ENCODE peak calls at places on chromosomes 3 and 15, in six cellular contexts. One of them, this sample, is unnamed.

GRCh38 chr3:5485427-5485826 is 297.9 kb downstream of the EDEM1 start:
- DNase-seq in mesenchymal stem cell: no peak
- DNase-seq in H1: no peak
- DNase-seq in IMR-90: no peak
- DNase-seq in trophoblast cell: no peak
- DNase-seq in H9: no peak
- DNase-seq in this sample: no peak

GRCh38 chr3:4763604-4764247 is 215.5 kb upstream of the BHLHE40 start:
- DNase-seq in IMR-90: no peak
- DNase-seq in mesenchymal stem cell: no peak
- DNase-seq in H9: no peak
- DNase-seq in H1: no peak
- DNase-seq in trophoblast cell: no peak
- DNase-seq in this sample: no peak

GRCh38 chr3:30354972-30355371 is 251.4 kb upstream of the TGFBR2 start:
- DNase-seq in H1: no peak
- DNase-seq in mesenchymal stem cell: no peak
- DNase-seq in IMR-90: peak
- DNase-seq in trophoblast cell: no peak
- DNase-seq in H9: no peak
- DNase-seq in this sample: no peak

GRCh38 chr3:115784739-115785571 is 161.6 kb downstream of the GAP43 start:
- DNase-seq in trophoblast cell: peak
- DNase-seq in mesenchymal stem cell: peak
- DNase-seq in H9: no peak
- DNase-seq in IMR-90: peak
- DNase-seq in H1: no peak
- DNase-seq in this sample: no peak

GRCh38 chr3:157700405-157700804 is 197.2 kb upstream of the VEPH1 start:
- DNase-seq in mesenchymal stem cell: no peak
- DNase-seq in trophoblast cell: peak
- DNase-seq in H9: peak
- DNase-seq in IMR-90: peak
- DNase-seq in H1: no peak
- DNase-seq in this sample: no peak

GRCh38 chr3:100496711-100497261 is 4.4 kb downstream of the TMEM45A start:
- DNase-seq in trophoblast cell: peak
- DNase-seq in H1: no peak
- DNase-seq in H9: no peak
- DNase-seq in mesenchymal stem cell: peak
- DNase-seq in IMR-90: peak
- DNase-seq in this sample: no peak

GRCh38 chr3:189822726-189823125 is 191.5 kb downstream of the TP63 start:
- DNase-seq in mesenchymal stem cell: no peak
- DNase-seq in H1: no peak
- DNase-seq in H9: no peak
- DNase-seq in IMR-90: no peak
- DNase-seq in trophoblast cell: no peak
- DNase-seq in this sample: no peak

GRCh38 chr3:58074997-58075396 is 66.8 kb downstream of the FLNB start:
- DNase-seq in H1: no peak
- DNase-seq in trophoblast cell: no peak
- DNase-seq in mesenchymal stem cell: no peak
- DNase-seq in H9: no peak
- DNase-seq in IMR-90: no peak
- DNase-seq in this sample: no peak

GRCh38 chr15:31328999-31329639 is 2.5 kb downstream of the KLF13 start:
- DNase-seq in H1: no peak
- DNase-seq in mesenchymal stem cell: no peak
- DNase-seq in trophoblast cell: peak
- DNase-seq in H9: peak
- DNase-seq in IMR-90: no peak
- DNase-seq in this sample: no peak

GRCh38 chr15:70159397-70160009 is 61.8 kb upstream of the TLE3 start:
- DNase-seq in H9: no peak
- DNase-seq in trophoblast cell: no peak
- DNase-seq in mesenchymal stem cell: no peak
- DNase-seq in IMR-90: no peak
- DNase-seq in H1: no peak
- DNase-seq in this sample: no peak

GRCh38 chr3:185896565-185896964 is 41.2 kb downstream of the TRA2B start:
- DNase-seq in H9: no peak
- DNase-seq in trophoblast cell: peak
- DNase-seq in H1: no peak
- DNase-seq in mesenchymal stem cell: no peak
- DNase-seq in IMR-90: no peak
- DNase-seq in this sample: no peak

GRCh38 chr3:187292631-187293513 is 1.3 kb upstream of the MASP1 start:
- DNase-seq in H9: no peak
- DNase-seq in mesenchymal stem cell: peak
- DNase-seq in H1: no peak
- DNase-seq in trophoblast cell: no peak
- DNase-seq in IMR-90: peak
- DNase-seq in this sample: no peak

DNA sequence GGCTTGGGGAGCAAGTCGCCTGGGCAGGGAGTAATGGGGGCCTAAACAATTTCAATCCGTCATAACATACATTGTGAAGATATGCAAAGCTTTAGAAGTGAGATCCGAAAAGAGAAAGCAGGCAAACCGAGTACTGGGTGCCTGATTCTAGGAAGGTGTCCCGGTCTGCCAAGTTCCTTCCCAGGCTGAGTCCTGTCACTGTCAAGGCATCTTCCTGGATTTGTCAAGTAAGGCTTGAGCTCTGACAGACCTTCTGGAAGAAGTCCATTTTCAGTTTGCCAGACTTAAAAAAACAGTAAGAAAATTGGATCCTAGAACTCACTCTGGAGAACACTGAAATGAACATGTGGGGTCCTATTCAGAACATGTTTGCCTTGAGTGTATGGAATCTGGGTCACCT is 253.9 kb downstream of the RORA start:
- DNase-seq in H1: no peak
- DNase-seq in trophoblast cell: no peak
- DNase-seq in H9: no peak
- DNase-seq in mesenchymal stem cell: no peak
- DNase-seq in IMR-90: peak
- DNase-seq in this sample: no peak
- H2AFZ ChIP-seq in H1: no peak
- H2AFZ ChIP-seq in trophoblast cell: no peak
- H2AFZ ChIP-seq in H9: no peak
- H2AFZ ChIP-seq in mesenchymal stem cell: no peak
- H2AFZ ChIP-seq in IMR-90: peak
- H2AFZ ChIP-seq in this sample: no peak

DNA sequence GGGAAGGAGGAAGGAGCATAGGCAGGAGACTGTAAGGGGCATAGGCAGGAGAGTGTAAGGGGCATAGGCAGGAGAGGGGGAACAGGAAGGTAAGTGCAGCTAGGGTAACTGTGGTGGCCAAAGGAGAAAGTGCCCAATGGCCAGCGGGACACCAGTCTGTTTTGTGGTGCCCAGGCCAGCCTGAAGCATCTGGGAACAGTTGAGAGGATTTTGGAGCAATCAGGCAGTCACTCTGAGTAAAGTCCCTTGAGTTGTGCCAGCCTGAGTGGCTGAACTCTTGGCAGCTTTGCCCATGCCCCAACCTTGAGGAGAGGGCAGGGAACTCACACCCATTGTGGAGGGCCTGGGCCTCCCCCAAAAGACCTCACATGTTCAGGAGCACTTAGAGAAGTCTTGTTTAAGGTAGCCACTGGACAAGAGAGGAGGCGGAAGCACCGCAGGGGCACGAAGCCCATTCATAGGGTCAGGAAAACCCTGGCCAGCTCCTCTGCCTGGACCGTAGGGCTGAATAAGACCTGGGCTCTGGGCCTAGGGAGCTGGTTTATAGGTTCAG is 3.5 kb upstream of the TGM5 start:
- DNase-seq in mesenchymal stem cell: no peak
- DNase-seq in H9: no peak
- DNase-seq in IMR-90: no peak
- DNase-seq in trophoblast cell: no peak
- DNase-seq in H1: no peak
- DNase-seq in this sample: no peak
- H3K14ac ChIP-seq in mesenchymal stem cell: no peak
- H3K14ac ChIP-seq in H9: no peak
- H3K14ac ChIP-seq in IMR-90: no peak
- H3K14ac ChIP-seq in trophoblast cell: no peak
- H3K14ac ChIP-seq in H1: no peak
- H3K14ac ChIP-seq in this sample: peak

DNA sequence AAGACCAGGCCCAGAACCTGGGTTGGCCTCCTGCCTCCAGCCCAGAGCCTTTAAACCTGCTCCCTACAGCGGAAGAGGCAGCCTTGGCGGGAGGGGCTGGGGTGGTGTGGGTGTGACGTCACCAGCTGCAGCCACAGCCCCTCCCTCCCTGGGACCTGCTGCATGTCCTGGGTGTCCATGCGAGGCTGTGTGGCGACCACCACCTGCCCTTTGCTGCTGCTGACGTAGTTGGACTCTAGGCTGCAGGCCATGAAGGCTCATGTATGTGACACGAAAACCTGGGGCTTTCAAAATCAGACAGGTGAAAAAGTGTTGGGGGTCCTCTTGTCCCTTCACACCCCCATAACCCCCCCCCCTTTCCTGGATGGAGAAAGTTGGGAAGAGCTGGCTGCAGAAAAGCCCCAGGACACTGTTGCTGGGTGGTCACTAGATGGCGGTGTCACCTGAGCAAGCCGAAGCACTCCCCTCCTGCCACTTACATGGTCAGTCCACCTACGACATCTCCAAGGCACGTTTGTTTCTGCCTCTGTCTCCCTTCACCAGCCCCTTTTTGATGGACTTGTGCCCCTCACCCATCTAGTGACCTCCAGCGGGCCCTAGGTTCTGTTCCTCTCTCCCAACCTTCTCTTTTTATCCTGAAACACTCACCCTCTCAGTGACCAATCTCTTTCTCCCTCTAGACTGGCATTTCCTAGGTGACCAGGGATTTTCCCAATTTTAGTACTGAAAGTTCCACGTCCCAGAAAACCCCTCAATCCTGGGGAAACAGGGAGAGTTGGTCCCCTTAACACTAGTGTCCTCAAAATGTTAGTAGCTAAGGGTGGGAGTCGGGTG is 35.2 kb downstream of the SLC6A20 start:
- DNase-seq in H1: no peak
- DNase-seq in mesenchymal stem cell: peak
- DNase-seq in trophoblast cell: peak
- DNase-seq in IMR-90: peak
- DNase-seq in H9: peak
- DNase-seq in this sample: peak
- H2AFZ ChIP-seq in H1: peak
- H2AFZ ChIP-seq in mesenchymal stem cell: no peak
- H2AFZ ChIP-seq in trophoblast cell: no peak
- H2AFZ ChIP-seq in IMR-90: peak
- H2AFZ ChIP-seq in H9: no peak
- H2AFZ ChIP-seq in this sample: peak

GRCh38 chr3:112247351-112247750 is 46.7 kb downstream of the SLC9C1 start:
- DNase-seq in trophoblast cell: no peak
- DNase-seq in H1: no peak
- DNase-seq in IMR-90: no peak
- DNase-seq in H9: no peak
- DNase-seq in mesenchymal stem cell: no peak
- DNase-seq in this sample: no peak

GRCh38 chr3:112253301-112253971 is 40.6 kb downstream of the SLC9C1 start:
- DNase-seq in trophoblast cell: no peak
- DNase-seq in H1: no peak
- DNase-seq in IMR-90: no peak
- DNase-seq in mesenchymal stem cell: no peak
- DNase-seq in H9: no peak
- DNase-seq in this sample: no peak

GRCh38 chr3:112247900-112248299 is 46.1 kb downstream of the SLC9C1 start:
- DNase-seq in trophoblast cell: no peak
- DNase-seq in IMR-90: no peak
- DNase-seq in mesenchymal stem cell: no peak
- DNase-seq in H9: no peak
- DNase-seq in H1: no peak
- DNase-seq in this sample: no peak
- H3K14ac ChIP-seq in trophoblast cell: no peak
- H3K14ac ChIP-seq in IMR-90: no peak
- H3K14ac ChIP-seq in mesenchymal stem cell: no peak
- H3K14ac ChIP-seq in H9: no peak
- H3K14ac ChIP-seq in H1: no peak
- H3K14ac ChIP-seq in this sample: no peak